ENCODE peak calls at places on chromosomes 1 and 21, in ten cellular contexts. G, M, S, P, X, U, V, E, Q and T are unnamed samples.

GRCh38 chr21:42456457-42456856 is 39.6 kb downstream of the RSPH1 start:
- DNase-seq in G (peak), M (no peak), S (no peak), P (no peak), X (no peak), U (peak), V (no peak), E (no peak), Q (no peak), T (peak)

GRCh38 chr1:154913242-154913641 is 23.3 kb downstream of the PMVK start:
- DNase-seq in G (no peak), M (no peak), S (no peak), P (no peak), X (no peak), U (no peak), V (no peak), E (no peak), Q (no peak), T (no peak)

GRCh38 chr1:92323473-92324453 is 24.9 kb downstream of the RPAP2 start:
- DNase-seq in G (no peak), M (no peak), S (no peak), P (no peak), X (no peak), U (peak), V (no peak), E (no peak), Q (no peak), T (no peak)

GRCh38 chr1:93751391-93752250 is 70.0 kb upstream of the BCAR3 start:
- DNase-seq in G (no peak), M (no peak), S (no peak), P (no peak), X (no peak), U (no peak), V (no peak), E (no peak), Q (no peak), T (no peak)

GRCh38 chr1:28104866-28105467 is 16.6 kb upstream of the EYA3 start:
- DNase-seq in G (no peak), M (peak), S (no peak), P (peak), X (peak), U (peak), V (peak), E (peak), Q (peak), T (no peak)

GRCh38 chr1:172449012-172449584 is 5.2 kb upstream of the PIGC start:
- DNase-seq in G (no peak), M (no peak), S (no peak), P (peak), X (no peak), U (peak), V (no peak), E (no peak), Q (no peak), T (no peak)

GRCh38 chr21:41957991-41958766 is 4.4 kb upstream of the C2CD2 start:
- DNase-seq in G (no peak), M (peak), S (no peak), P (peak), X (peak), U (peak), V (no peak), E (peak), Q (peak), T (no peak)

GRCh38 chr1:151273924-151274466 is 8.1 kb upstream of the ZNF687 start:
- DNase-seq in G (no peak), M (no peak), S (no peak), P (no peak), X (no peak), U (no peak), V (no peak), E (no peak), Q (no peak), T (no peak)

GRCh38 chr1:190754769-190755168 is 277.1 kb upstream of the BRINP3 start:
- DNase-seq in G (no peak), M (peak), S (no peak), P (no peak), X (no peak), U (peak), V (no peak), E (peak), Q (no peak), T (no peak)

GRCh38 chr1:232445361-232446106 is 184.4 kb downstream of the SIPA1L2 start:
- DNase-seq in G (no peak), M (no peak), S (no peak), P (no peak), X (no peak), U (no peak), V (no peak), E (no peak), Q (no peak), T (peak)

GRCh38 chr1:11940260-11940921 is 5.9 kb downstream of the PLOD1 start:
- DNase-seq in G (no peak), M (peak), S (no peak), P (peak), X (peak), U (peak), V (no peak), E (peak), Q (peak), T (no peak)

GRCh38 chr1:26409191-26409751 is 1.3 kb upstream of the LIN28A start:
- DNase-seq in G (no peak), M (no peak), S (no peak), P (no peak), X (no peak), U (no peak), V (peak), E (peak), Q (peak), T (peak)

GRCh38 chr1:244626709-244627108 is 26.2 kb upstream of the DESI2 start:
- DNase-seq in G (no peak), M (no peak), S (no peak), P (no peak), X (no peak), U (no peak), V (no peak), E (no peak), Q (no peak), T (no peak)
- H3K4me3 ChIP-seq in G (no peak), M (no peak), S (no peak), P (no peak), X (no peak), U (no peak), V (no peak), E (no peak), Q (no peak), T (no peak)

DNA sequence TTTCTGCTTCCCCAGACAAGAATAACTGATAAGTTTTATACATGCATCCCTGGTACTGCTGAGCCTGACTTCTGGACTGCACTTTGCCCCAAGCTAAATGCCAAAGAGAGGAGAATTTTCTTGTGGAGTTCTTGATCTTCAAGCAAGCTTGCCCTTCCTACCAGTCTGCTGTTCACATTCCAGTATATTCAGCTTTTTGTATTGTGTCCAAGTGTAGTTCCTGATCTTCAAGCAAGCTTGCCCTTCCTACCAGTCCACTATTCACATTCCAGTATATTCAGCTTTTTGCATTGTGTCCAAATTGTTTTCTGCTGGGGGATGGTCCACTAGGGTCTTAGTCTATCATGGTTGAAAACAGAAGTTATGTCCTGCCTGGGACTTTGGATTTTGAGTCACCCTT is 899 bp upstream of the TSEN15 start:
- DNase-seq in G (no peak), M (peak), S (no peak), P (no peak), X (peak), U (no peak), V (no peak), E (peak), Q (peak), T (no peak)
- H3K4me3 ChIP-seq in G (peak), M (peak), S (peak), P (no peak), X (peak), U (no peak), V (no peak), E (no peak), Q (no peak), T (no peak)

DNA sequence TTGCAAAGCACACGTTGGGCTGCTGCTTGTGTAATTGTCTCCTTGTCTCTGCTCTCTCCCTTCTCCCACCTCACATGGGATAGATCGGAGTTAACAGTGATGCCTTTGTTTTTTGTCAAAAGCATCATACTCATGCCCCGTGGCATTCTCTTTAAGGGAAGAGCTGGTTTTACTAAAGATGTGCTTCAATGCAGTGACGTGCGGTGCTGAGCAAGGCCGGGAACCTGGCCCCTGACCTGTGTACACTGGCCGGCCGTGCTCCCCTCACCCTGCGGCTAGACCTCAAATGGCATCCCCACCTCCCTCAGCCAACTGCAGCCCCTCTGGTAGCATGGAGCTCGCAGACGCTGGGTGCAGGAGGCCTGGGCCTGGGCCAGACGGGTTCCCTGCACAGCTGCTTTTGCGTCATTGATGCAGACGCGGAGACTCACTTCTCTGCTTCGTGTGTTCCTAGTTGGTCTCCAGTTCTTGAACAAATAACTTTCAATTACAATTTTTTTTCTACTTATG is 19.9 kb downstream of the AGPAT3 start:
- DNase-seq in G (no peak), M (no peak), S (no peak), P (no peak), X (no peak), U (no peak), V (no peak), E (no peak), Q (no peak), T (no peak)
- H3K4me3 ChIP-seq in G (no peak), M (no peak), S (no peak), P (no peak), X (no peak), U (no peak), V (no peak), E (no peak), Q (no peak), T (no peak)

DNA sequence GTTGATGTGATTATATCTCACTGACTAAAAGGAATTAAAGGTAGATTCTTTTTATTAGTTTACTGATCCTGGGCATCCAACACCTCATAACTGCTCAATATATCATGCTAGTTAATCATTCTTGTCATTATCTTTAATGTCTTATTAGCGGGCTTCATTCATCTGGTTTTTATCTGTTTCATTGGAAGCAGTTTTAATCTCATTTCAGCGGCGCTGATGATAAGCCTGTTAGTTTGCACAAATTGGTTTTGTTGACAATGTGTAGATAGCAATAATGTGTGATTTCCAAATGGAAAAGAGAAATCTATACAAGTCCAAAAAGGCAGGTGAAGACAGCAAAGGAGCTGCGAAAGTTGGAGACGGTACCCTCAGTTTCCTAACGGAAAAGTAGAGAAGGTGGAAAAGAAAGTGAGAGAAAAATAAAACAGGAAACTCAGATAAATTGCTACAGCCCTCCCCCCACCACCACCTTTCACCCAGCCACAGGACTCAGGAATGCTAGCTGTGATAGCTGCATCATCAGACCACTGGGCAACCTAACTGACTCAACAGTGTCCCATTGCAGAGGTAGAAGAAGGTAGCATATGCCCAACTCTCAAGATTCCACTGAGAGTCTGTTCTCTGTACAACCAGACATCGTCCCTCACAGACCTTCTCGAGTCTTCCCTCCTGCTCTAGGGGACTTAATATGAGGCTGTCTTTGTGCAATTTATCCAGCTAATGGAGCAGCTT is 241.7 kb upstream of the CAMK1G start:
- DNase-seq in G (no peak), M (no peak), S (no peak), P (no peak), X (no peak), U (no peak), V (no peak), E (no peak), Q (peak), T (no peak)
- H3K4me3 ChIP-seq in G (no peak), M (no peak), S (no peak), P (no peak), X (no peak), U (no peak), V (no peak), E (no peak), Q (no peak), T (no peak)

DNA sequence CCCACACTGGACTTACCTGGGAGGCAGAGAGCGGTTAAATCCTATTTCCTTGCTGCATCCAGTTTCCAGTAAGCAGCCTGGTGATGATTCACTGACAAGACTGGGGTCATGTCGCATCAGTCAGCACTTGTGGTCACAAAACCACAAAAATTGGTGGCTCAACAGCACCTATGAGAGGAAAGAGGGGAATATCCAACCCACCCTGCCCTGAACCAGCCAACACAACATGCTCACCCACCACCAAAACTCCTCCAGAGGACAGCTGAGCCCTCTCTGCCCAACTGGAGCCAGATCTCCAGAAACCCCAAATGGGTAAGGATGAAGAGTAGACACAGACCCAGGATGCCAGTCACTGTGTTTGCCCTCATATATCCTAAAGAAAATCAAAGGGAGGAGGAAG is 64.1 kb downstream of the CD46 start:
- DNase-seq in G (peak), M (no peak), S (no peak), P (no peak), X (peak), U (peak), V (no peak), E (no peak), Q (no peak), T (no peak)
- H3K4me3 ChIP-seq in G (no peak), M (no peak), S (peak), P (no peak), X (no peak), U (no peak), V (no peak), E (no peak), Q (no peak), T (no peak)

GRCh38 chr1:182092336-182092735 is 30.8 kb upstream of the ZNF648 start:
- DNase-seq in G (no peak), M (peak), S (no peak), P (no peak), X (no peak), U (no peak), V (no peak), E (peak), Q (no peak), T (no peak)
- H3K4me3 ChIP-seq in G (no peak), M (no peak), S (no peak), P (no peak), X (no peak), U (no peak), V (no peak), E (no peak), Q (no peak), T (no peak)

DNA sequence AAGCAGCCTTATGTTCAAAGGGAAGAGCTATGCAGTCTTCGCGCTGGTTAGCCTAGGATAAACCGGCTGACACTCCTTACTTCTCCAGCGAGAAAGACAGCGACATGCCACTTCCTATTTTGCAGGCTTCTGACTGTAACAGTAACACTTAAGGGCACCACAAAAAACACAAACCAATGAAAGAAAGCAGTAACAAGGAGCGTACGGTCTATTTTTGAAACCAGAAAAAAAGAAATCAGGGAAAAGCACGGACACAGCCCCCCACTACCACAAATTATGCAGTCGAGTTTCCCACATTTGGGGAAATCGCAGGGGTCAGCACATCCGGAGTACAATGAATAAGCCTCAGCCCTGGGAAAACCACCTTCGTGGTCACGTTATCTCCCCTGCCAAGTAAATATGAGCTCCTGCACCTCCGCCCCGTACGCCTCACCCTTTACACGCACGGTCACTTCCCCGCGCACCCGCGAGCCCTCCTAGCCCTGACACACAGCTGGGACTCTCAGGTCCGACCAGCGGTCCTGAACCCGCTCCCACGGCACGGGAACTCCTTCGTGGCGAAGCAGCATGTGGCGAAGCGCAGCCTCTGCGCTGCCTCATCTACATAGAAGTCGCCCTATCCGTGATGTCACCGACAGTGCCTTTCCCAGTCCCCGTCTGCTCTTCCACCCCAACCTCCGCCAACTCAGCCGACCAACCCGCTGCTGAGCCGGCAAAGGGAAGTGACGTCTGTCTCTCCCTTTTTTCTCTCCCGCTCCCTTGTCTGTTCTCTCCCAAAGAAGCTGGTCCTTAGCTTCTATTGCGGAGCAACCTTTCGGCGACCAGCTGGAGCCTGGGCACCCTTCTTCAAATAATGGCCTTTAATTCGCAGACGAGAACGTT is 40.9 kb upstream of the PPIAL4F start:
- DNase-seq in G (peak), M (peak), S (peak), P (peak), X (peak), U (peak), V (peak), E (peak), Q (peak), T (no peak)
- H3K4me3 ChIP-seq in G (peak), M (peak), S (peak), P (no peak), X (peak), U (peak), V (peak), E (peak), Q (no peak), T (no peak)

GRCh38 chr1:4652631-4653327 is 1.6 kb upstream of the AJAP1 start:
- DNase-seq in G (peak), M (peak), S (no peak), P (peak), X (peak), U (peak), V (no peak), E (peak), Q (peak), T (no peak)

GRCh38 chr1:4655674-4656532 is 1.5 kb downstream of the AJAP1 start:
- DNase-seq in G (no peak), M (peak), S (no peak), P (peak), X (peak), U (peak), V (no peak), E (peak), Q (peak), T (no peak)

GRCh38 chr1:4653328-4653660 is 1.1 kb upstream of the AJAP1 start:
- DNase-seq in G (no peak), M (no peak), S (no peak), P (no peak), X (no peak), U (no peak), V (no peak), E (no peak), Q (peak), T (no peak)

GRCh38 chr1:4654764-4655673 is 610 bp downstream of the AJAP1 start:
- DNase-seq in G (no peak), M (no peak), S (no peak), P (no peak), X (no peak), U (peak), V (no peak), E (no peak), Q (no peak), T (no peak)

DNA sequence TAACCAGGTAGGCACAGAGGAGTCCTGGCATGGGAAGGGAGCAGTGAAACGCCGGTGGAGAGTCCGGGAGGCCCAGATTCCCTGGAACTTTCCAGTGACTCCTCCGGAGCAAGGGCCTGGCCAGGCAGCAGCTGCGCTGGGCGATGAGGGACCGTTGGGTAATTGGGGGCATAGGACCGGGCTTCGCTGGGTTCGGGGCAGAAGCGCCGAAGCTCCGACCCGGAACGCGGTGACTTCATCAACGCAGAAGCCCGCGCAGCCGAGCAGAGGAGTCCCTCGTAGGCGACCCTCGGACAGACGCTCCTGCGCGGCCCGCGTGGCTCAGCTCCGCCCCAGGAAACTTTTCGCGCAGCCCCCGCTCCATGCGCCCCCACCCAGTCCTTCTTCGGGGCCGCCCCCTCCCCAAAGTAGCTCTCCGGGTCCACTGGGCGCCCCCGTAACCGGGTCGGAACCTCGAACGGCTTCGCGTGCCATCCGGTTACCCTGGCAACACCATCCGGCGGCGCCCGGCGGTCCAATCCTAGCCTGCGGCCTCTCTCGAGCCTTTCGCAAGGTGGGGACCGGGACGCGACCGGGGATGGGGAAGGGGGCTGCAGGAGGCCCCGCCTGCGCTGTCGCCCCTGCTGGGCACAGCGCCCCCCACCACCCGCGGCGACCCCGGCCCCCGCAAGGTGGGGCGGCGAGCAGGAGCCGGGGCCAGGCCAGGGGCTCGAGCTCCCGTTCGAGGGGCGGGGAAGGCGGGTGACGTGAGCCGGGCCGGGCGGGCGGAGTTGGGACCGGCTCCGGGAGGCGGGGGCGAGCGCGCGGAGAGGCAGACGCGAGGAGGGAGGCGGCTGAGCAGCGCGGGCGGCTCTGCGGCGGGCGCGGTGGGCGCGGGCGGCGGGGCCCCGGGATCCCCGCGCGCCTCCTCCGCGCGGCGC is at the start of gene AJAP1:
- DNase-seq in G (no peak), M (no peak), S (no peak), P (no peak), X (no peak), U (no peak), V (no peak), E (no peak), Q (peak), T (no peak)
- H3K4me3 ChIP-seq in G (no peak), M (no peak), S (peak), P (no peak), X (peak), U (peak), V (peak), E (no peak), Q (no peak), T (no peak)

GRCh38 chr1:40389871-40390560 is 16.5 kb downstream of the SMAP2 start:
- DNase-seq in G (no peak), M (peak), S (no peak), P (peak), X (peak), U (no peak), V (no peak), E (peak), Q (no peak), T (no peak)
- H3K4me3 ChIP-seq in G (peak), M (no peak), S (no peak), P (no peak), X (peak), U (no peak), V (no peak), E (no peak), Q (no peak), T (no peak)

GRCh38 chr1:20588634-20589225 is at the start of gene CDA:
- DNase-seq in G (no peak), M (no peak), S (no peak), P (no peak), X (no peak), U (peak), V (no peak), E (no peak), Q (peak), T (no peak)
- H3K4me3 ChIP-seq in G (no peak), M (peak), S (peak), P (no peak), X (peak), U (peak), V (peak), E (no peak), Q (no peak), T (no peak)